ENCODE peak calls at places on chromosomes 11 and 22, in eight cellular contexts. I, A, J, L, G, W, U and V are unnamed samples.

GRCh38 chr11:116731097-116731761 is 41.6 kb downstream of the BUD13 start:
- DNase-seq in I (no peak), A (peak; percentile 26), J (no peak), L (no peak), G (no peak), W (no peak), U (no peak), V (no peak)

GRCh38 chr11:115759622-115760527 is 255.7 kb upstream of the CADM1 start:
- DNase-seq in I (no peak), A (peak; percentile 41), J (peak; percentile 67), L (no peak), G (no peak), W (peak; percentile 45), U (no peak), V (no peak)

GRCh38 chr22:50170453-50171318 is at the start of gene PANX2:
- DNase-seq in I (no peak), A (peak; percentile 19), J (peak; percentile 51), L (no peak), G (no peak), W (no peak), U (no peak), V (no peak)

GRCh38 chr22:48084041-48084748 is 1321.7 kb downstream of the TBC1D22A start:
- DNase-seq in I (no peak), A (no peak), J (no peak), L (no peak), G (no peak), W (no peak), U (no peak), V (no peak)

GRCh38 chr11:76693791-76694190 is 23.2 kb upstream of the LRRC32 start:
- DNase-seq in I (no peak), A (no peak), J (no peak), L (no peak), G (no peak), W (no peak), U (no peak), V (no peak)

GRCh38 chr11:75767793-75768111 is 826 bp upstream of the DGAT2 start:
- DNase-seq in I (no peak), A (no peak), J (no peak), L (no peak), G (no peak), W (no peak), U (no peak), V (no peak)

GRCh38 chr11:69726019-69726418 is 22.2 kb upstream of the FGF19 start:
- DNase-seq in I (no peak), A (no peak), J (no peak), L (no peak), G (no peak), W (no peak), U (no peak), V (no peak)

GRCh38 chr11:6625832-6626420 is 6.7 kb upstream of the TPP1 start:
- DNase-seq in I (no peak), A (no peak), J (no peak), L (no peak), G (no peak), W (no peak), U (no peak), V (no peak)

GRCh38 chr11:94132823-94133408 is 4.3 kb downstream of the PANX1 start:
- DNase-seq in I (no peak), A (no peak), J (no peak), L (no peak), G (no peak), W (no peak), U (no peak), V (no peak)

GRCh38 chr11:94131363-94132115 is 2.9 kb downstream of the PANX1 start:
- DNase-seq in I (no peak), A (peak; percentile 56), J (no peak), L (no peak), G (no peak), W (peak; percentile 50), U (no peak), V (no peak)

GRCh38 chr11:94133752-94134151 is 5.1 kb downstream of the PANX1 start:
- DNase-seq in I (no peak), A (no peak), J (no peak), L (no peak), G (no peak), W (no peak), U (no peak), V (no peak)

GRCh38 chr11:94132152-94132558 is 3.5 kb downstream of the PANX1 start:
- DNase-seq in I (no peak), A (peak; percentile 91), J (no peak), L (no peak), G (peak; percentile 80), W (no peak), U (no peak), V (no peak)

DNA sequence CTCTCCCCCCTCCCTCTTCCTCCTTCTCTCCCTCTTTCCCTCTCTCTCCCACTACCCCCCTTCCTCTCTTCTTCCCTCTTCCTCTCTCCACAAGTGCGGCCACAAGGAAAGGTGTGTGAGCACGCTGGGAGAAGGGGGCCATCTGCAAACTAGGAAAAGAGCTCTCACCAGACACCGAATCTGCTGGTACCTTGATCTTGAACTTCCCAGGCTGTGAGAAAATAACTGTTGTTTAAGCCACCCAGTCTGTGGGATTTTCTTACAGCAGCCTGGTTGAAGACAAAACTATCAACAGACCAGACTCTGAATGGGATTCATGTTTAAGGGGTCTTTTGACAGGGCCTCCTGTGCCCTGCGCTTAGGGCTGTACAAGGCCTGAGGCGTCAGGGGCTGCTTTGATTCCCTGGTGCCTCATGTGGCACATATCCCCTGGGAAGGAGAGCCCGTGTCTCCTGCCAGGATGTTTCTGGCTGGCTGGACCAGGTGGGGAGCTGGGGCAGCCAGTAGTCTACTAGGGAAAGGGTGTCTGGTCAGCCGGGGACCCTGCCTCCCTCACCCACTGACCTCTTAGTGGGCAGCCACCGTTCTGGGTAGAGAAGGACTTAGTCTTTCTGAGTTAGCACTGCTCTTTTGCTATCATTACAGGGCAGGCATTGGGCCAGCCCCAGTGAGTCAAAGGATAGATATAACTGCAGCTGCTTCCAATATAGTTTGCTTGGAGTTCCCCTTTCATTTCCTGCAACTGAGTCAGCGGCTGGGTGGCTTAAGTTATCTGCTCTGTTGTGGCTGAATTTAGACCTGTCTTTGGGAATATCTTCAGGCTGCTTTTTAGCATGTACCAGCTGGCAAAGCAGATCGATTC is 6.2 kb downstream of the PANX1 start:
- DNase-seq in I (no peak), A (peak; percentile 96), J (peak; percentile 74), L (no peak), G (peak; percentile 94), W (peak; percentile 76), U (peak; percentile 44), V (no peak)
- H3K4me3 ChIP-seq in I (no peak overlapping the region), A (peak overlapping the region; percentile 3), J (no peak overlapping the region), L (no peak overlapping the region), G (no peak overlapping the region), W (no peak overlapping the region), U (no peak overlapping the region), V (no peak overlapping the region)

GRCh38 chr11:65309006-65309405 is 5.7 kb upstream of the CDC42EP2 start:
- DNase-seq in I (no peak), A (no peak), J (no peak), L (no peak), G (no peak), W (no peak), U (no peak), V (no peak)

GRCh38 chr11:65308281-65308891 is 6.3 kb upstream of the CDC42EP2 start:
- DNase-seq in I (no peak), A (no peak), J (no peak), L (no peak), G (no peak), W (no peak), U (no peak), V (no peak)

GRCh38 chr11:65311197-65311631 is 3.5 kb upstream of the CDC42EP2 start:
- DNase-seq in I (no peak), A (no peak), J (no peak), L (no peak), G (peak; percentile 71), W (no peak), U (no peak), V (no peak)

GRCh38 chr11:65310756-65311155 is 3.9 kb upstream of the CDC42EP2 start:
- DNase-seq in I (no peak), A (peak; percentile 61), J (no peak), L (no peak), G (no peak), W (no peak), U (no peak), V (no peak)

DNA sequence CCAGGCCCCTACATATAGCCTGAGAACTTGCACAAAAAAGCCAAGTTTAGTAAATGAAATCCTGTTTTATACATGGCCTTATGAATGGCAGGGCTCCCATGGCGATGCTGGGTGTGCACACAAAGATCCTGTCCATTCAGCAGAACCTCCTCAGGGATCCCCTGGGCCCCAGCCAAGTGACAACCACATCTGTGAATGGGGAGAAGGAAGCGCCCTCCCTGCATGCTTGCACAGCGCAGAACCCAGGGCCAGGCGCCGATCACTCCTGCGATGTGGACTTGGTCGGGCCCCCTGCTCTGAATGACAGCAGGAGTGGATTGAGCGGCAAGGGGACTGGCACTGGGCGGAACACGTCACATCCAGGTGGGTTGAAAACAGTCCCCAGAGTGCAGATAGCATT is 4.5 kb upstream of the CDC42EP2 start:
- DNase-seq in I (no peak), A (peak; percentile 32), J (no peak), L (no peak), G (no peak), W (peak; percentile 64), U (peak; percentile 41), V (no peak)
- H3K4me3 ChIP-seq in I (no peak overlapping the region), A (no peak overlapping the region), J (no peak overlapping the region), L (no peak overlapping the region), G (no peak overlapping the region), W (no peak overlapping the region), U (no peak overlapping the region), V (no peak overlapping the region)

DNA sequence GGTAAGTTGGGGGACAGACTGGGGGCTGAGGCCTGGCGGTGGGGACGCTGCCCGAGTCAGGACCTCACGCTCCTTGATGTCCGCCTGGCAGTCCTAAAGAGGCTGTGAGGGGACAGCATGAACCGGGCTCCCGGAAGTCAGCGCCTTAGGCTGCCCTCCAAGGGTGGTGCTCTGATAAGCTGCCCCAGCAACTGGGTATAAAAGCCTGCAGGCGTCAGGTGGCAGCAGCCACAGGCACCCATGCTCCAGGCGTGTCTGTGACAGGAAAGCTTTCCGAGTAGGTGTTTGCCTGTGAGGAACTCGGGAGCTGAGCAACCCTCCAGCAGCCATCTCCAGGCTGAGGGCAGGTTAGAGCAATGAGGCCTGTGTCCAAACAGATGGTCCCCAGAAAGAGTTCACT is 53.0 kb downstream of the ST3GAL4 start:
- DNase-seq in I (no peak), A (no peak), J (no peak), L (no peak), G (no peak), W (no peak), U (no peak), V (no peak)
- H3K4me3 ChIP-seq in I (no peak overlapping the region), A (no peak overlapping the region), J (no peak overlapping the region), L (no peak overlapping the region), G (no peak overlapping the region), W (no peak overlapping the region), U (no peak overlapping the region), V (no peak overlapping the region)

GRCh38 chr11:118027694-118028093 is 41.5 kb downstream of the IL10RA start:
- DNase-seq in I (no peak), A (no peak), J (no peak), L (no peak), G (peak; percentile 40), W (no peak), U (no peak), V (no peak)

GRCh38 chr11:118033443-118033842 is 43.4 kb upstream of the TMPRSS4 start:
- DNase-seq in I (no peak), A (no peak), J (no peak), L (no peak), G (no peak), W (no peak), U (no peak), V (no peak)

GRCh38 chr11:118028626-118029025 is 42.4 kb downstream of the IL10RA start:
- DNase-seq in I (no peak), A (no peak), J (no peak), L (no peak), G (no peak), W (no peak), U (no peak), V (no peak)
- H3K4me3 ChIP-seq in I (no peak overlapping the region), A (no peak overlapping the region), J (no peak overlapping the region), L (no peak overlapping the region), G (no peak overlapping the region), W (no peak overlapping the region), U (no peak overlapping the region), V (no peak overlapping the region)